ENCODE peak calls at places on chromosomes 2 and 18, in ten cellular contexts. F is prostate gland, U is HL-60, Q is K562, E is stomach, P is spleen, J is suprapubic skin, N is GM23338, H is sigmoid colon, R is SK-N-SH. Y is an unnamed sample.

GRCh38 chr2:56741601-56742102 is 557.9 kb downstream of the CCDC85A start:
- DNase-seq in U (no peak), E (no peak), P (no peak), F (no peak), J (no peak), H (no peak), N (no peak), Q (no peak), R (peak), Y (peak)

GRCh38 chr2:124187948-124188347 is 162.9 kb downstream of the CNTNAP5 start:
- DNase-seq in F (no peak), N (peak), E (no peak), J (no peak), P (no peak), Q (no peak), U (no peak), H (no peak), R (no peak), Y (no peak)

GRCh38 chr18:11323359-11323819 is 174.0 kb upstream of the PIEZO2 start:
- DNase-seq in P (no peak), U (no peak), N (no peak), H (no peak), Q (no peak), F (no peak), R (no peak), J (no peak), E (no peak), Y (no peak)

GRCh38 chr2:229375241-229375640 is 104.2 kb upstream of the PID1 start:
- DNase-seq in Q (no peak), R (no peak), E (no peak), H (no peak), U (no peak), N (no peak), F (no peak), J (no peak), P (no peak), Y (no peak)

GRCh38 chr2:188475945-188476344 is 184.3 kb downstream of the GULP1 start:
- DNase-seq in E (no peak), P (no peak), F (no peak), U (no peak), N (no peak), Q (no peak), J (no peak), H (no peak), R (peak), Y (no peak)

GRCh38 chr18:58785171-58785805 is 79.4 kb upstream of the ZNF532 start:
- DNase-seq in H (no peak), E (peak), Q (no peak), J (no peak), F (peak), U (no peak), P (no peak), N (no peak), R (no peak), Y (peak)

GRCh38 chr2:111522231-111522768 is 361.7 kb downstream of the ANAPC1 start:
- DNase-seq in H (no peak), E (no peak), N (no peak), J (no peak), F (no peak), Q (no peak), P (no peak), R (no peak), U (no peak), Y (no peak)

GRCh38 chr2:229445013-229445412 is 173.9 kb upstream of the PID1 start:
- DNase-seq in R (no peak), F (peak), N (peak), U (peak), P (no peak), Q (no peak), E (peak), J (peak), H (peak), Y (peak)

GRCh38 chr2:71742953-71743601 is 289.7 kb downstream of the DYSF start:
- DNase-seq in E (no peak), Q (peak), R (no peak), H (peak), U (no peak), N (no peak), P (no peak), J (peak), F (peak), Y (peak)

GRCh38 chr2:30684026-30684425 is 123.2 kb downstream of the CAPN13 start:
- DNase-seq in U (no peak), E (no peak), Q (no peak), H (peak), F (no peak), N (no peak), P (no peak), J (no peak), R (no peak), Y (no peak)

GRCh38 chr2:33015421-33016142 is 68.8 kb downstream of the LTBP1 start:
- DNase-seq in Q (no peak), J (no peak), E (no peak), N (no peak), F (no peak), H (no peak), P (no peak), U (no peak), R (no peak), Y (no peak)

GRCh38 chr2:101349893-101350662 is 37.2 kb downstream of the CREG2 start:
- DNase-seq in H (no peak), R (no peak), P (no peak), E (no peak), Q (no peak), U (no peak), N (no peak), F (no peak), J (no peak), Y (no peak)

GRCh38 chr2:106900130-106900529 is 14.2 kb upstream of the ST6GAL2 start:
- DNase-seq in H (no peak), P (no peak), E (no peak), Q (no peak), U (no peak), R (no peak), N (no peak), F (no peak), J (no peak), Y (no peak)

GRCh38 chr2:143937563-143938346 is 582.2 kb downstream of the ZEB2 start:
- DNase-seq in Q (no peak), F (no peak), N (peak), H (no peak), P (no peak), E (no peak), U (no peak), R (peak), J (no peak), Y (peak)

GRCh38 chr18:37318360-37319037 is 247.1 kb downstream of the CELF4 start:
- DNase-seq in J (no peak), R (no peak), U (no peak), Q (no peak), P (no peak), E (no peak), F (no peak), H (no peak), N (no peak), Y (no peak)

GRCh38 chr2:101038455-101039255 is 36.6 kb downstream of the RPL31 start:
- DNase-seq in U (peak), F (no peak), P (no peak), J (no peak), N (peak), R (no peak), H (no peak), E (no peak), Q (peak), Y (peak)

GRCh38 chr2:156630579-156631337 is 194.6 kb downstream of the GPD2 start:
- DNase-seq in U (no peak), R (no peak), P (no peak), N (peak), E (no peak), F (no peak), H (no peak), J (no peak), Q (no peak), Y (no peak)

GRCh38 chr2:213162515-213163118 is 11.2 kb upstream of the IKZF2 start:
- DNase-seq in U (no peak), Q (no peak), N (no peak), E (no peak), J (no peak), R (no peak), F (no peak), P (no peak), H (no peak), Y (no peak)

GRCh38 chr2:144678741-144679140 is 158.8 kb upstream of the ZEB2 start:
- DNase-seq in F (no peak), Q (no peak), E (no peak), R (no peak), J (no peak), U (no peak), P (no peak), H (no peak), N (no peak), Y (no peak)

GRCh38 chr18:76419811-76420210 is 75.2 kb downstream of the ZNF516 start:
- DNase-seq in E (no peak), P (no peak), F (no peak), U (no peak), J (no peak), R (no peak), Q (no peak), H (no peak), N (no peak), Y (no peak)

GRCh38 chr2:151315381-151315903 is 26.0 kb upstream of the NMI start:
- DNase-seq in P (no peak), N (no peak), J (no peak), H (peak), Q (no peak), U (no peak), F (no peak), E (no peak), R (no peak), Y (no peak)

GRCh38 chr2:20304411-20304810 is 46.2 kb downstream of the PUM2 start:
- DNase-seq in Q (no peak), N (no peak), H (no peak), J (no peak), R (no peak), E (no peak), P (no peak), U (no peak), F (no peak), Y (no peak)

GRCh38 chr2:152354909-152355308 is 19.9 kb downstream of the FMNL2 start:
- DNase-seq in U (no peak), Q (no peak), J (no peak), N (no peak), P (no peak), E (no peak), F (no peak), H (no peak), R (no peak), Y (no peak)

GRCh38 chr2:146734042-146734715 is 1110.7 kb upstream of the ACVR2A start:
- DNase-seq in E (no peak), H (no peak), R (peak), P (no peak), N (peak), J (no peak), F (no peak), Q (peak), U (peak), Y (peak)

GRCh38 chr18:50559750-50560680 is at the start of gene MAPK4:
- DNase-seq in E (peak), R (peak), P (peak), Q (peak), N (peak), F (peak), J (no peak), H (peak), U (peak), Y (no peak)

GRCh38 chr18:50934545-50935211 is 33.2 kb upstream of the ELAC1 start:
- DNase-seq in J (no peak), R (no peak), P (no peak), F (no peak), N (no peak), Q (no peak), U (no peak), E (no peak), H (no peak), Y (no peak)

GRCh38 chr2:168541887-168542286 is 85.8 kb downstream of the CERS6 start:
- DNase-seq in E (no peak), R (no peak), U (no peak), N (no peak), F (no peak), H (no peak), Q (no peak), P (no peak), J (no peak), Y (no peak)

GRCh38 chr2:214960677-214961076 is 151.2 kb upstream of the BARD1 start:
- DNase-seq in H (no peak), J (no peak), F (no peak), E (no peak), U (no peak), R (no peak), P (no peak), N (peak), Q (no peak), Y (no peak)

GRCh38 chr2:118593257-118593656 is 254.2 kb downstream of the EN1 start:
- DNase-seq in J (no peak), P (no peak), F (no peak), R (no peak), N (no peak), E (no peak), Q (no peak), H (no peak), U (no peak), Y (no peak)

GRCh38 chr2:189570565-189570964 is 10.0 kb downstream of the SLC40A1 start:
- DNase-seq in R (no peak), E (no peak), J (no peak), F (no peak), N (no peak), P (no peak), H (no peak), U (no peak), Q (no peak), Y (peak)

GRCh38 chr18:11990541-11990940 is 9.2 kb downstream of the IMPA2 start:
- DNase-seq in U (no peak), H (peak), F (no peak), Q (no peak), P (peak), J (no peak), R (no peak), E (no peak), N (no peak), Y (no peak)

GRCh38 chr2:44801676-44802408 is 139.7 kb upstream of the SIX3 start:
- DNase-seq in P (no peak), J (no peak), U (no peak), H (no peak), R (no peak), N (peak), F (no peak), Q (no peak), E (no peak), Y (no peak)

GRCh38 chr2:130795431-130795830 is 40.1 kb downstream of the AMER3 start:
- DNase-seq in P (peak), R (no peak), E (no peak), F (no peak), N (no peak), Q (no peak), H (no peak), J (no peak), U (no peak), Y (no peak)

GRCh38 chr2:240508832-240509545 is 48.8 kb downstream of the ANKMY1 start:
- DNase-seq in H (no peak), F (peak), E (no peak), R (peak), Q (no peak), U (no peak), N (no peak), J (peak), P (no peak), Y (no peak)

GRCh38 chr2:239466046-239466754 is 65.4 kb upstream of the HDAC4 start:
- DNase-seq in U (no peak), F (no peak), E (no peak), H (peak), R (no peak), Q (no peak), J (peak), P (peak), N (no peak), Y (no peak)
- H3K27ac ChIP-seq in U (peak), F (no peak), E (peak), H (no peak), R (no peak), Q (no peak), J (peak), P (peak), N (no peak), Y (no peak)

GRCh38 chr2:134117651-134118050 is 136.2 kb upstream of the MGAT5 start:
- DNase-seq in R (no peak), H (no peak), U (no peak), E (no peak), Q (no peak), P (no peak), J (no peak), N (no peak), F (no peak), Y (no peak)

GRCh38 chr2:134119672-134120159 is 134.2 kb upstream of the MGAT5 start:
- DNase-seq in J (peak), H (peak), N (peak), E (peak), P (peak), R (peak), F (peak), U (peak), Q (peak), Y (peak)

GRCh38 chr2:134120160-134120717 is 133.6 kb upstream of the MGAT5 start:
- DNase-seq in E (no peak), P (peak), Q (peak), F (no peak), H (no peak), R (peak), N (peak), J (no peak), U (no peak), Y (peak)

GRCh38 chr2:134119117-134119671 is 134.7 kb upstream of the MGAT5 start:
- DNase-seq in J (no peak), U (no peak), H (no peak), E (no peak), Q (no peak), N (no peak), R (no peak), P (no peak), F (no peak), Y (peak)

GRCh38 chr2:134118279-134119116 is 135.4 kb upstream of the MGAT5 start:
- DNase-seq in E (peak), N (peak), J (peak), F (peak), R (peak), U (peak), P (peak), Q (peak), H (peak), Y (peak)
- TF ChIP-seq POLR2AphosphoS5 in E (no peak), N (no peak), J (no peak), F (peak), R (no peak), U (no peak), P (no peak), Q (peak), H (no peak), Y (no peak)

GRCh38 chr2:46716806-46717732 is 198.5 kb downstream of the MCFD2 start:
- DNase-seq in P (no peak), Q (no peak), H (no peak), R (no peak), J (no peak), U (no peak), E (no peak), F (no peak), N (no peak), Y (no peak)
- H3K27ac ChIP-seq in P (peak), Q (no peak), H (peak), R (no peak), J (peak), U (peak), E (peak), F (no peak), N (peak), Y (no peak)

GRCh38 chr18:46104128-46104911 is at the start of gene HAUS1:
- DNase-seq in F (peak), P (peak), H (peak), E (peak), N (peak), J (peak), U (peak), R (peak), Q (peak), Y (peak)
- TF ChIP-seq POLR2AphosphoS5 in F (peak), P (peak), H (peak), E (peak), N (peak), J (no peak), U (peak), R (peak), Q (peak), Y (peak)

DNA sequence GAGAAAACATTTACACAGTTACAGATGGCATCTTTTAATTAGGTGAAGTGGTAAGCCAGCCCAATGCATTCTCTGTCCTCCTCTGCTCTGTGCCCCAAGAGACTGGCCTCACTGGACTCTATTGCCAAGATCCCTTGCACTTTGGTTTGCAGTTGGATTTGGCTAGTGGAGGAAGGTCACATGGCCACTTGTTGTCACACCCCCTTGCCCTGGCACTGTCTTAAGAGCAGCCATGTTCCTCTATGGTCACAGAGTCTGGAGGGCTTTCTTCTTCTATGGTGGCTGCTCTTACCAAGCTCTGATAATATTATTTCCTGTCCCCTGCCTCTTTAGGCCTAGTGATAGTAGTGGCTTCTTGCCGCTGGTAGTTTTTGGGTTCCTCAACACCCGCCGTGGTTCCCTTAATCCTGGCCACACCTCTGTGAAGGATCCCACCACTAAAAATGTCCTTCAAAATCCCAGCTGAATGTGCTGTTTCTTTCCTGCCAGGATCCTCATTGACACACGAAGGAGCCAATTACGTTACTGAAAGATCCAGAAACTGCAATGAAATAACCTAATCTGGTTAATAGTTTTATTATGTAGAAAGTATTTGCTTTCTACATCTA is 111.1 kb downstream of the CDC42EP3 start:
- DNase-seq in U (no peak), P (no peak), N (no peak), R (no peak), F (no peak), J (no peak), Q (no peak), E (no peak), H (no peak), Y (no peak)
- H3K27ac ChIP-seq in U (no peak), P (no peak), N (no peak), R (peak), F (no peak), J (no peak), Q (peak), E (no peak), H (no peak), Y (peak)

GRCh38 chr2:46047280-46047679 is 249.9 kb upstream of the EPAS1 start:
- DNase-seq in Q (no peak), R (no peak), U (no peak), H (no peak), P (no peak), N (no peak), J (no peak), E (no peak), F (no peak), Y (peak)
- TF ChIP-seq POLR2AphosphoS5 in Q (no peak), R (no peak), U (no peak), H (no peak), P (no peak), N (no peak), J (no peak), E (no peak), F (no peak), Y (no peak)

GRCh38 chr2:141142025-141142424 is 988.8 kb downstream of the LRP1B start:
- DNase-seq in U (no peak), E (no peak), F (no peak), P (no peak), Q (no peak), R (no peak), N (no peak), H (no peak), J (no peak), Y (no peak)
- H3K27ac ChIP-seq in U (no peak), E (no peak), F (no peak), P (no peak), Q (no peak), R (no peak), N (no peak), H (no peak), J (no peak), Y (no peak)

GRCh38 chr2:54549430-54549829 is 93.3 kb downstream of the SPTBN1 start:
- DNase-seq in U (no peak), Q (no peak), E (no peak), P (no peak), F (no peak), J (no peak), N (no peak), R (peak), H (no peak), Y (no peak)
- TF ChIP-seq POLR2AphosphoS5 in U (no peak), Q (no peak), E (no peak), P (no peak), F (no peak), J (no peak), N (no peak), R (no peak), H (no peak), Y (no peak)

GRCh38 chr2:61288070-61288841 is 126.3 kb downstream of the C2orf74 start:
- DNase-seq in N (no peak), H (no peak), U (no peak), P (no peak), E (no peak), J (no peak), Q (peak), F (no peak), R (no peak), Y (no peak)
- H3K27ac ChIP-seq in N (no peak), H (no peak), U (peak), P (no peak), E (no peak), J (no peak), Q (peak), F (no peak), R (no peak), Y (no peak)

GRCh38 chr2:179650420-179650819 is 211.0 kb downstream of the ZNF385B start:
- DNase-seq in U (no peak), F (no peak), N (no peak), P (no peak), R (no peak), H (no peak), Q (no peak), J (no peak), E (no peak), Y (no peak)
- TF ChIP-seq POLR2AphosphoS5 in U (no peak), F (no peak), N (no peak), P (no peak), R (no peak), H (no peak), Q (no peak), J (no peak), E (no peak), Y (no peak)

Y was measured in endothelial cell of umbilical vein.